ENCODE peak calls at places on chromosomes 11 and 22, in eight cellular contexts. U, T, G, A, P, H, N and K are unnamed samples.

GRCh38 chr11:67406969-67407699 is 3.3 kb downstream of the TBC1D10C start:
- DNase-seq in U (no peak), T (peak), G (no peak), A (no peak), P (no peak), H (no peak), N (no peak), K (no peak)

GRCh38 chr11:8206251-8207079 is 37.6 kb upstream of the RIC3 start:
- DNase-seq in U (peak), T (no peak), G (peak), A (no peak), P (no peak), H (no peak), N (no peak), K (no peak)

GRCh38 chr11:58688779-58689503 is 42.8 kb downstream of the GLYAT start:
- DNase-seq in U (no peak), T (no peak), G (no peak), A (no peak), P (peak), H (peak), N (no peak), K (no peak)

GRCh38 chr11:65551572-65552398 is 6.4 kb downstream of the LTBP3 start:
- DNase-seq in U (peak), T (peak), G (no peak), A (no peak), P (no peak), H (peak), N (no peak), K (peak)

GRCh38 chr11:131773626-131774025 is 403.2 kb downstream of the NTM start:
- DNase-seq in U (no peak), T (no peak), G (no peak), A (no peak), P (no peak), H (no peak), N (no peak), K (no peak)

GRCh38 chr11:1483445-1483961 is 3.1 kb downstream of the MOB2 start:
- DNase-seq in U (no peak), T (no peak), G (no peak), A (no peak), P (no peak), H (no peak), N (no peak), K (no peak)

GRCh38 chr22:23565288-23565941 is 14.7 kb downstream of the IGLL1 start:
- DNase-seq in U (peak), T (no peak), G (no peak), A (no peak), P (peak), H (peak), N (no peak), K (peak)

GRCh38 chr11:32311351-32312077 is 123.8 kb downstream of the WT1 start:
- DNase-seq in U (no peak), T (no peak), G (no peak), A (no peak), P (no peak), H (no peak), N (no peak), K (no peak)

GRCh38 chr22:46437990-46438389 is 99.4 kb downstream of the CELSR1 start:
- DNase-seq in U (no peak), T (no peak), G (no peak), A (no peak), P (no peak), H (no peak), N (no peak), K (no peak)

GRCh38 chr11:12205330-12205729 is 94.9 kb downstream of the MICAL2 start:
- DNase-seq in U (no peak), T (no peak), G (no peak), A (no peak), P (peak), H (peak), N (no peak), K (no peak)

GRCh38 chr22:43955883-43956286 is 643 bp downstream of the SAMM50 start:
- DNase-seq in U (no peak), T (no peak), G (no peak), A (no peak), P (no peak), H (peak), N (no peak), K (no peak)